ENCODE peak calls at places on chromosomes 2 and 18, in five cellular contexts. M, H, X, C and I are unnamed samples.

GRCh38 chr2:31729442-31730092 is 148.8 kb upstream of the SRD5A2 start:
- DNase-seq in M (no peak), H (no peak), X (no peak), C (peak; percentile 30), I (no peak)

GRCh38 chr2:138504092-138504491 is 2.5 kb downstream of the SPOPL start:
- DNase-seq in M (no peak), H (no peak), X (no peak), C (no peak), I (no peak)

GRCh38 chr18:111292-112014 is 46.9 kb upstream of the USP14 start:
- DNase-seq in M (peak; percentile 73), H (peak; percentile 68), X (peak; percentile 74), C (peak; percentile 34), I (peak; percentile 56)

GRCh38 chr18:58682429-58683069 is 11.3 kb downstream of the MALT1 start:
- DNase-seq in M (no peak), H (no peak), X (no peak), C (peak; percentile 71), I (no peak)

GRCh38 chr18:36693931-36694661 is 134.7 kb downstream of the TPGS2 start:
- DNase-seq in M (no peak), H (no peak), X (no peak), C (peak; percentile 72), I (peak; percentile 32)

GRCh38 chr2:163658556-163658955 is 77.3 kb downstream of the FIGN start:
- DNase-seq in M (no peak), H (no peak), X (no peak), C (peak; percentile 56), I (no peak)

GRCh38 chr2:162677476-162677875 is 161.1 kb downstream of the KCNH7 start:
- DNase-seq in M (no peak), H (no peak), X (no peak), C (peak; percentile 71), I (no peak)

GRCh38 chr2:44071454-44072046 is 75.8 kb upstream of the LRPPRC start:
- DNase-seq in M (no peak), H (no peak), X (no peak), C (no peak), I (no peak)

GRCh38 chr2:105634198-105634597 is 110.5 kb upstream of the NCK2 start:
- DNase-seq in M (no peak), H (no peak), X (no peak), C (no peak), I (no peak)

GRCh38 chr18:8084160-8084559 is 517.0 kb downstream of the PTPRM start:
- DNase-seq in M (no peak), H (no peak), X (no peak), C (peak; percentile 41), I (no peak)